ENCODE peak calls at places on chromosomes 11 and 22, in eight cellular contexts. P, F, T, V, A, W, Y and U are unnamed samples. For H3K4me1, the result is how much of the 10 kb centered on the place peaks cover.

GRCh38 chr11:96388891-96389603 is 665 bp downstream of the CCDC82 start:
- DNase-seq in P (no peak), F (no peak), T (no peak), V (no peak), A (no peak), W (no peak), Y (no peak), U (no peak)

GRCh38 chr11:3160252-3161031 is 4.7 kb downstream of the OSBPL5 start:
- DNase-seq in P (peak), F (peak), T (no peak), V (peak), A (peak), W (peak), Y (peak), U (peak)

GRCh38 chr11:131759140-131759539 is 388.7 kb downstream of the NTM start:
- DNase-seq in P (no peak), F (no peak), T (no peak), V (no peak), A (no peak), W (no peak), Y (no peak), U (no peak)

GRCh38 chr11:111913997-111914396 is 1.5 kb downstream of the HSPB2 start:
- DNase-seq in P (no peak), F (peak), T (no peak), V (no peak), A (no peak), W (no peak), Y (no peak), U (no peak)

GRCh38 chr11:69906453-69906907 is 87.3 kb upstream of the FGF3 start:
- DNase-seq in P (no peak), F (peak), T (no peak), V (no peak), A (no peak), W (no peak), Y (no peak), U (no peak)

GRCh38 chr22:20919718-20920117 is 2.5 kb downstream of the CRKL start:
- DNase-seq in P (no peak), F (no peak), T (no peak), V (no peak), A (no peak), W (no peak), Y (no peak), U (no peak)

GRCh38 chr11:44388828-44389645 is 79.1 kb upstream of the ALX4 start:
- DNase-seq in P (no peak), F (no peak), T (no peak), V (peak), A (no peak), W (no peak), Y (no peak), U (no peak)

GRCh38 chr11:33461319-33461718 is 204.1 kb downstream of the HIPK3 start:
- DNase-seq in P (no peak), F (no peak), T (no peak), V (no peak), A (no peak), W (no peak), Y (no peak), U (no peak)

GRCh38 chr11:101929516-101929915 is 13.2 kb upstream of the ANGPTL5 start:
- DNase-seq in P (no peak), F (no peak), T (no peak), V (no peak), A (no peak), W (peak), Y (no peak), U (no peak)

GRCh38 chr11:33191456-33191855 is 30.2 kb upstream of the CSTF3 start:
- DNase-seq in P (no peak), F (no peak), T (no peak), V (no peak), A (no peak), W (no peak), Y (no peak), U (no peak)

GRCh38 chr11:134481135-134481534 is 69.1 kb upstream of the B3GAT1 start:
- DNase-seq in P (no peak), F (no peak), T (no peak), V (no peak), A (no peak), W (peak), Y (no peak), U (no peak)

GRCh38 chr11:46918087-46918751 is at the start of gene LRP4:
- DNase-seq in P (peak), F (peak), T (no peak), V (no peak), A (no peak), W (peak), Y (peak), U (peak)

GRCh38 chr11:68266121-68266891 is 5.5 kb downstream of the C11orf24 start:
- DNase-seq in P (no peak), F (no peak), T (no peak), V (no peak), A (no peak), W (no peak), Y (no peak), U (no peak)

GRCh38 chr11:19922689-19923035 is 210.0 kb downstream of the NAV2 start:
- DNase-seq in P (no peak), F (no peak), T (no peak), V (no peak), A (no peak), W (no peak), Y (no peak), U (no peak)

GRCh38 chr22:36331912-36332622 is 55.7 kb downstream of the MYH9 start:
- DNase-seq in P (peak), F (peak), T (peak), V (peak), A (no peak), W (peak), Y (peak), U (peak)

GRCh38 chr11:47858169-47858543 is 10.0 kb upstream of the NUP160 start:
- DNase-seq in P (no peak), F (no peak), T (no peak), V (no peak), A (no peak), W (no peak), Y (no peak), U (no peak)

GRCh38 chr11:85318573-85318972 is 308.6 kb downstream of the DLG2 start:
- DNase-seq in P (no peak), F (no peak), T (no peak), V (no peak), A (no peak), W (no peak), Y (no peak), U (no peak)

GRCh38 chr11:47378011-47378835 is at the start of gene SPI1:
- DNase-seq in P (peak), F (no peak), T (no peak), V (peak), A (peak), W (no peak), Y (peak), U (peak)

GRCh38 chr11:101686514-101686913 is 102.7 kb upstream of the TRPC6 start:
- DNase-seq in P (no peak), F (no peak), T (no peak), V (no peak), A (no peak), W (no peak), Y (no peak), U (no peak)

GRCh38 chr11:10450451-10451398 is 4.3 kb upstream of the AMPD3 start:
- DNase-seq in P (peak), F (peak), T (peak), V (peak), A (peak), W (peak), Y (no peak), U (peak)

GRCh38 chr11:124950606-124951330 is 3.2 kb upstream of the CCDC15 start:
- DNase-seq in P (no peak), F (no peak), T (peak), V (no peak), A (no peak), W (no peak), Y (no peak), U (no peak)

GRCh38 chr22:37519268-37520195 is at the start of gene CARD10:
- DNase-seq in P (peak), F (peak), T (no peak), V (no peak), A (no peak), W (peak), Y (peak), U (peak)

GRCh38 chr22:34105461-34106062 is 185.3 kb upstream of the LARGE1 start:
- DNase-seq in P (peak), F (peak), T (no peak), V (peak), A (peak), W (peak), Y (peak), U (peak)

GRCh38 chr11:86160546-86161149 is 83.9 kb upstream of the EED start:
- DNase-seq in P (no peak), F (no peak), T (no peak), V (no peak), A (no peak), W (no peak), Y (no peak), U (no peak)

GRCh38 chr11:32056445-32056844 is 34.4 kb upstream of the RCN1 start:
- DNase-seq in P (no peak), F (no peak), T (no peak), V (no peak), A (no peak), W (no peak), Y (no peak), U (no peak)

GRCh38 chr11:85475637-85476517 is 151.3 kb downstream of the DLG2 start:
- DNase-seq in P (no peak), F (no peak), T (no peak), V (no peak), A (no peak), W (no peak), Y (no peak), U (no peak)

GRCh38 chr11:75810637-75811383 is 4.2 kb upstream of the UVRAG start:
- DNase-seq in P (no peak), F (no peak), T (no peak), V (no peak), A (no peak), W (no peak), Y (no peak), U (no peak)
- H3K4me1 ChIP-seq in P (under half), F (under half), T (under half), V (under half), A (under half), W (under half), Y (under half), U (under half)

GRCh38 chr22:30270841-30271240 is 4.2 kb upstream of the OSM start:
- DNase-seq in P (peak), F (peak), T (no peak), V (peak), A (peak), W (no peak), Y (peak), U (peak)
- H3K4me1 ChIP-seq in P (under half), F (under half), T (under half), V (under half), A (under half), W (under half), Y (under half), U (under half)

GRCh38 chr22:44276706-44277403 is 35.9 kb downstream of the SHISAL1 start:
- DNase-seq in P (no peak), F (no peak), T (no peak), V (peak), A (no peak), W (no peak), Y (no peak), U (no peak)

GRCh38 chr22:44277404-44278135 is 35.2 kb downstream of the SHISAL1 start:
- DNase-seq in P (no peak), F (no peak), T (no peak), V (no peak), A (no peak), W (no peak), Y (no peak), U (no peak)

GRCh38 chr22:44274918-44275665 is 37.7 kb downstream of the SHISAL1 start:
- DNase-seq in P (no peak), F (no peak), T (no peak), V (peak), A (no peak), W (peak), Y (no peak), U (no peak)

GRCh38 chr22:44278234-44279058 is 34.3 kb downstream of the SHISAL1 start:
- DNase-seq in P (no peak), F (no peak), T (no peak), V (no peak), A (no peak), W (no peak), Y (no peak), U (no peak)

GRCh38 chr22:44276041-44276440 is 36.7 kb downstream of the SHISAL1 start:
- DNase-seq in P (no peak), F (no peak), T (no peak), V (peak), A (no peak), W (peak), Y (no peak), U (no peak)
- H3K4me1 ChIP-seq in P (under half), F (under half), T (under half), V (under half), A (under half), W (under half), Y (under half), U (under half)

DNA sequence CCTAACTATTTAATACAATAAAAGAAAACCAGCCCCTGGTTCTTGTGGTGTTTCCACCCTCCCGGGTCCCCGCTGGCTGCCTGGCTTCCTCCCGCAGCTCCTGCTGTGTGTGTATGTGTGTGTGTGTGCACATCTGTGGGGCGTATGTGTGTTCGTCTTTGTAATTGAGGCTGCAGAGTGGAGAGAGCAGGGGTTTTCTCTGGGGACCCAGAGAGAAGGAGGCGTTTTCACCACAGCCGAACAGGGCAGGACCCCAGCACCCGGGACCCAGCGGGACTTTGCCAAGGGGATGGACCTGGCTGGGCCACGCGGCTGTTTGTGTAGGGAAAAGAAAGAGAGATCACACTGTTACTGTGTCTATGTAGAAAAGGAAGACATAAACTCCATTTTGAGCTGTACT is 42.7 kb downstream of the IGLL1 start:
- DNase-seq in P (no peak), F (no peak), T (no peak), V (peak), A (no peak), W (peak), Y (no peak), U (no peak)
- H3K4me1 ChIP-seq in P (under half), F (under half), T (under half), V (under half), A (under half), W (under half), Y (under half), U (under half)

GRCh38 chr11:64089493-64089892 is 53.8 kb downstream of the FLRT1 start:
- DNase-seq in P (no peak), F (no peak), T (no peak), V (peak), A (no peak), W (no peak), Y (peak), U (no peak)

GRCh38 chr11:64086263-64086938 is 50.7 kb downstream of the FLRT1 start:
- DNase-seq in P (peak), F (no peak), T (no peak), V (no peak), A (no peak), W (no peak), Y (peak), U (peak)

GRCh38 chr11:64089027-64089360 is 53.3 kb downstream of the FLRT1 start:
- DNase-seq in P (no peak), F (no peak), T (no peak), V (peak), A (no peak), W (no peak), Y (no peak), U (no peak)

GRCh38 chr11:64089915-64090810 is 54.4 kb downstream of the FLRT1 start:
- DNase-seq in P (no peak), F (no peak), T (no peak), V (no peak), A (no peak), W (no peak), Y (no peak), U (no peak)

GRCh38 chr11:64088159-64089026 is 52.7 kb downstream of the FLRT1 start:
- DNase-seq in P (no peak), F (no peak), T (no peak), V (no peak), A (no peak), W (peak), Y (no peak), U (no peak)
- H3K4me1 ChIP-seq in P (under half), F (under half), T (under half), V (under half), A (under half), W (under half), Y (under half), U (under half)

DNA sequence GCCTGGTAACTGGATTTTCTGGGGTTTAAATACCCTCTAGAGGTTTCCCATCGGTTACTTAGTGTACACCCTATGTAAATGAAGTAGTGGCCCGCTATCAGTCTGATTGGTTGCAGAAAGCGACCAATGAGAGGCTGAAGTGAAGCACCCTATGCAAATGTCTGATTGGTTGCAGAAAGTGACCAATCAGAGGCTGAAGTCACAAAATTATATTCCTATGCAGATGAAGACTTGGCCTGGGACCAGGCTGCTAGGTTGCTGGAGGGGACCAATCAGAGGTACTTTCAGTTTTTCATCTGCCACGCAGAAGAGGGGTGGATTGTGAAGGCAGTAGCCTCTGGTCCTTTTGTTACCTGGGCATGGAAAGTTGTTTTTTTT is 134.8 kb downstream of the TBC1D22A start:
- DNase-seq in P (no peak), F (no peak), T (no peak), V (no peak), A (no peak), W (peak), Y (no peak), U (peak)
- H3K4me1 ChIP-seq in P (under half), F (under half), T (under half), V (under half), A (under half), W (under half), Y (under half), U (under half)

GRCh38 chr11:67027943-67028542 is 5.1 kb downstream of the SYT12 start:
- DNase-seq in P (no peak), F (no peak), T (no peak), V (no peak), A (no peak), W (peak), Y (no peak), U (no peak)
- H3K4me1 ChIP-seq in P (under half), F (under half), T (under half), V (under half), A (under half), W (under half), Y (under half), U (under half)

GRCh38 chr11:12073436-12073835 is 37.0 kb upstream of the MICAL2 start:
- DNase-seq in P (no peak), F (no peak), T (no peak), V (no peak), A (no peak), W (no peak), Y (no peak), U (no peak)
- H3K4me1 ChIP-seq in P (under half), F (under half), T (under half), V (under half), A (under half), W (under half), Y (under half), U (under half)